ENCODE peak calls at places on chromosomes 2 and 18, in ten cellular contexts. One of them, this sample, is unnamed.

GRCh38 chr2:128543646-128544045 is 225.0 kb upstream of the HS6ST1 start:
- DNase-seq in activated T-cell treated with anti-CD3 and anti-CD28 coated beads for 1 hour: no peak
- DNase-seq in frontal cortex: no peak
- DNase-seq in left colon: no peak
- DNase-seq in fibroblast of pulmonary artery: no peak
- DNase-seq in D341Med: no peak
- DNase-seq in nephron progenitor cell: no peak
- DNase-seq in activated naive CD8-positive, alpha-beta T cell treated with anti-CD3 and anti-CD28 coated beads, Interleukin-2, amount 10 ng/mL, durations not matched to agents 7 days and 5 days: no peak
- DNase-seq in fibroblast of mammary gland: no peak
- DNase-seq in MCF 10A: peak; percentile 16
- DNase-seq in this sample: no peak

GRCh38 chr18:68431111-68431921 is 283.6 kb downstream of the TMX3 start:
- DNase-seq in activated T-cell treated with anti-CD3 and anti-CD28 coated beads for 1 hour: no peak
- DNase-seq in frontal cortex: no peak
- DNase-seq in left colon: no peak
- DNase-seq in fibroblast of pulmonary artery: no peak
- DNase-seq in D341Med: no peak
- DNase-seq in nephron progenitor cell: no peak
- DNase-seq in activated naive CD8-positive, alpha-beta T cell treated with anti-CD3 and anti-CD28 coated beads, Interleukin-2, amount 10 ng/mL, durations not matched to agents 7 days and 5 days: no peak
- DNase-seq in fibroblast of mammary gland: no peak
- DNase-seq in MCF 10A: no peak
- DNase-seq in this sample: no peak

GRCh38 chr2:48306409-48307284 is 223.3 kb upstream of the STON1 start:
- DNase-seq in activated T-cell treated with anti-CD3 and anti-CD28 coated beads for 1 hour: no peak
- DNase-seq in frontal cortex: no peak
- DNase-seq in left colon: no peak
- DNase-seq in fibroblast of pulmonary artery: peak; percentile 79
- DNase-seq in D341Med: no peak
- DNase-seq in nephron progenitor cell: no peak
- DNase-seq in activated naive CD8-positive, alpha-beta T cell treated with anti-CD3 and anti-CD28 coated beads, Interleukin-2, amount 10 ng/mL, durations not matched to agents 7 days and 5 days: no peak
- DNase-seq in fibroblast of mammary gland: peak; percentile 42
- DNase-seq in MCF 10A: peak; percentile 88
- DNase-seq in this sample: no peak

GRCh38 chr2:85145116-85145820 is 12.1 kb downstream of the TCF7L1 start:
- DNase-seq in activated T-cell treated with anti-CD3 and anti-CD28 coated beads for 1 hour: no peak
- DNase-seq in frontal cortex: no peak
- DNase-seq in left colon: no peak
- DNase-seq in fibroblast of pulmonary artery: no peak
- DNase-seq in D341Med: no peak
- DNase-seq in nephron progenitor cell: no peak
- DNase-seq in activated naive CD8-positive, alpha-beta T cell treated with anti-CD3 and anti-CD28 coated beads, Interleukin-2, amount 10 ng/mL, durations not matched to agents 7 days and 5 days: no peak
- DNase-seq in fibroblast of mammary gland: no peak
- DNase-seq in MCF 10A: no peak
- DNase-seq in this sample: no peak

GRCh38 chr2:167052825-167053224 is 164.5 kb downstream of the XIRP2 start:
- DNase-seq in activated T-cell treated with anti-CD3 and anti-CD28 coated beads for 1 hour: no peak
- DNase-seq in frontal cortex: no peak
- DNase-seq in left colon: no peak
- DNase-seq in fibroblast of pulmonary artery: peak; percentile 30
- DNase-seq in D341Med: no peak
- DNase-seq in nephron progenitor cell: no peak
- DNase-seq in activated naive CD8-positive, alpha-beta T cell treated with anti-CD3 and anti-CD28 coated beads, Interleukin-2, amount 10 ng/mL, durations not matched to agents 7 days and 5 days: no peak
- DNase-seq in fibroblast of mammary gland: peak; percentile 60
- DNase-seq in MCF 10A: peak; percentile 8
- DNase-seq in this sample: no peak

GRCh38 chr2:71611781-71612545 is 158.6 kb downstream of the DYSF start:
- DNase-seq in activated T-cell treated with anti-CD3 and anti-CD28 coated beads for 1 hour: no peak
- DNase-seq in frontal cortex: no peak
- DNase-seq in left colon: peak; percentile 3
- DNase-seq in fibroblast of pulmonary artery: no peak
- DNase-seq in D341Med: no peak
- DNase-seq in nephron progenitor cell: no peak
- DNase-seq in activated naive CD8-positive, alpha-beta T cell treated with anti-CD3 and anti-CD28 coated beads, Interleukin-2, amount 10 ng/mL, durations not matched to agents 7 days and 5 days: peak; percentile 12
- DNase-seq in fibroblast of mammary gland: no peak
- DNase-seq in MCF 10A: no peak
- DNase-seq in this sample: no peak

GRCh38 chr2:142936629-142937028 is 59.2 kb downstream of the KYNU start:
- DNase-seq in activated T-cell treated with anti-CD3 and anti-CD28 coated beads for 1 hour: no peak
- DNase-seq in frontal cortex: no peak
- DNase-seq in left colon: no peak
- DNase-seq in fibroblast of pulmonary artery: no peak
- DNase-seq in D341Med: no peak
- DNase-seq in nephron progenitor cell: no peak
- DNase-seq in activated naive CD8-positive, alpha-beta T cell treated with anti-CD3 and anti-CD28 coated beads, Interleukin-2, amount 10 ng/mL, durations not matched to agents 7 days and 5 days: no peak
- DNase-seq in fibroblast of mammary gland: no peak
- DNase-seq in MCF 10A: no peak
- DNase-seq in this sample: no peak

GRCh38 chr2:44941551-44942234 is at the start of gene SIX3:
- DNase-seq in activated T-cell treated with anti-CD3 and anti-CD28 coated beads for 1 hour: peak; percentile 5
- DNase-seq in frontal cortex: peak; percentile 43
- DNase-seq in left colon: no peak
- DNase-seq in fibroblast of pulmonary artery: no peak
- DNase-seq in D341Med: peak; percentile 58
- DNase-seq in nephron progenitor cell: no peak
- DNase-seq in activated naive CD8-positive, alpha-beta T cell treated with anti-CD3 and anti-CD28 coated beads, Interleukin-2, amount 10 ng/mL, durations not matched to agents 7 days and 5 days: peak; percentile 60
- DNase-seq in fibroblast of mammary gland: no peak
- DNase-seq in MCF 10A: no peak
- DNase-seq in this sample: peak; percentile 48

GRCh38 chr18:26059357-26059756 is 31.1 kb downstream of the SS18 start:
- DNase-seq in activated T-cell treated with anti-CD3 and anti-CD28 coated beads for 1 hour: no peak
- DNase-seq in frontal cortex: no peak
- DNase-seq in left colon: no peak
- DNase-seq in fibroblast of pulmonary artery: no peak
- DNase-seq in D341Med: no peak
- DNase-seq in nephron progenitor cell: no peak
- DNase-seq in activated naive CD8-positive, alpha-beta T cell treated with anti-CD3 and anti-CD28 coated beads, Interleukin-2, amount 10 ng/mL, durations not matched to agents 7 days and 5 days: no peak
- DNase-seq in fibroblast of mammary gland: no peak
- DNase-seq in MCF 10A: no peak
- DNase-seq in this sample: no peak

GRCh38 chr18:35661483-35662146 is 80.1 kb downstream of the GALNT1 start:
- DNase-seq in activated T-cell treated with anti-CD3 and anti-CD28 coated beads for 1 hour: no peak
- DNase-seq in frontal cortex: no peak
- DNase-seq in left colon: no peak
- DNase-seq in fibroblast of pulmonary artery: peak; percentile 5
- DNase-seq in D341Med: peak; percentile 42
- DNase-seq in nephron progenitor cell: no peak
- DNase-seq in activated naive CD8-positive, alpha-beta T cell treated with anti-CD3 and anti-CD28 coated beads, Interleukin-2, amount 10 ng/mL, durations not matched to agents 7 days and 5 days: no peak
- DNase-seq in fibroblast of mammary gland: no peak
- DNase-seq in MCF 10A: peak; percentile 2
- DNase-seq in this sample: no peak

GRCh38 chr2:144447535-144447934 is 72.4 kb downstream of the ZEB2 start:
- DNase-seq in activated T-cell treated with anti-CD3 and anti-CD28 coated beads for 1 hour: no peak
- DNase-seq in frontal cortex: no peak
- DNase-seq in left colon: no peak
- DNase-seq in fibroblast of pulmonary artery: no peak
- DNase-seq in D341Med: no peak
- DNase-seq in nephron progenitor cell: no peak
- DNase-seq in activated naive CD8-positive, alpha-beta T cell treated with anti-CD3 and anti-CD28 coated beads, Interleukin-2, amount 10 ng/mL, durations not matched to agents 7 days and 5 days: no peak
- DNase-seq in fibroblast of mammary gland: no peak
- DNase-seq in MCF 10A: no peak
- DNase-seq in this sample: no peak

GRCh38 chr2:165227571-165227970 is 11.6 kb upstream of the SCN2A start:
- DNase-seq in activated T-cell treated with anti-CD3 and anti-CD28 coated beads for 1 hour: no peak
- DNase-seq in frontal cortex: no peak
- DNase-seq in left colon: no peak
- DNase-seq in fibroblast of pulmonary artery: no peak
- DNase-seq in D341Med: no peak
- DNase-seq in nephron progenitor cell: no peak
- DNase-seq in activated naive CD8-positive, alpha-beta T cell treated with anti-CD3 and anti-CD28 coated beads, Interleukin-2, amount 10 ng/mL, durations not matched to agents 7 days and 5 days: no peak
- DNase-seq in fibroblast of mammary gland: no peak
- DNase-seq in MCF 10A: no peak
- DNase-seq in this sample: no peak

GRCh38 chr18:58754544-58755068 is 83.3 kb downstream of the MALT1 start:
- DNase-seq in activated T-cell treated with anti-CD3 and anti-CD28 coated beads for 1 hour: no peak
- DNase-seq in frontal cortex: no peak
- DNase-seq in left colon: no peak
- DNase-seq in fibroblast of pulmonary artery: no peak
- DNase-seq in D341Med: no peak
- DNase-seq in nephron progenitor cell: no peak
- DNase-seq in activated naive CD8-positive, alpha-beta T cell treated with anti-CD3 and anti-CD28 coated beads, Interleukin-2, amount 10 ng/mL, durations not matched to agents 7 days and 5 days: peak; percentile 54
- DNase-seq in fibroblast of mammary gland: no peak
- DNase-seq in MCF 10A: no peak
- DNase-seq in this sample: no peak

GRCh38 chr18:65751145-65752085 is 603 bp downstream of the CDH7 start:
- DNase-seq in activated T-cell treated with anti-CD3 and anti-CD28 coated beads for 1 hour: no peak
- DNase-seq in frontal cortex: peak; percentile 20
- DNase-seq in left colon: no peak
- DNase-seq in fibroblast of pulmonary artery: no peak
- DNase-seq in D341Med: no peak
- DNase-seq in nephron progenitor cell: no peak
- DNase-seq in activated naive CD8-positive, alpha-beta T cell treated with anti-CD3 and anti-CD28 coated beads, Interleukin-2, amount 10 ng/mL, durations not matched to agents 7 days and 5 days: no peak
- DNase-seq in fibroblast of mammary gland: no peak
- DNase-seq in MCF 10A: no peak
- DNase-seq in this sample: no peak

GRCh38 chr2:237691200-237691907 is 64.0 kb downstream of the LRRFIP1 start:
- DNase-seq in activated T-cell treated with anti-CD3 and anti-CD28 coated beads for 1 hour: no peak
- DNase-seq in frontal cortex: no peak
- DNase-seq in left colon: peak; percentile 98
- DNase-seq in fibroblast of pulmonary artery: no peak
- DNase-seq in D341Med: no peak
- DNase-seq in nephron progenitor cell: peak; percentile 54
- DNase-seq in activated naive CD8-positive, alpha-beta T cell treated with anti-CD3 and anti-CD28 coated beads, Interleukin-2, amount 10 ng/mL, durations not matched to agents 7 days and 5 days: no peak
- DNase-seq in fibroblast of mammary gland: no peak
- DNase-seq in MCF 10A: no peak
- DNase-seq in this sample: peak; percentile 52

GRCh38 chr18:13159579-13159978 is 59.0 kb upstream of the LDLRAD4 start:
- DNase-seq in activated T-cell treated with anti-CD3 and anti-CD28 coated beads for 1 hour: no peak
- DNase-seq in frontal cortex: no peak
- DNase-seq in left colon: no peak
- DNase-seq in fibroblast of pulmonary artery: peak; percentile 81
- DNase-seq in D341Med: peak; percentile 77
- DNase-seq in nephron progenitor cell: peak; percentile 21
- DNase-seq in activated naive CD8-positive, alpha-beta T cell treated with anti-CD3 and anti-CD28 coated beads, Interleukin-2, amount 10 ng/mL, durations not matched to agents 7 days and 5 days: no peak
- DNase-seq in fibroblast of mammary gland: peak; percentile 74
- DNase-seq in MCF 10A: peak; percentile 69
- DNase-seq in this sample: peak; percentile 58

GRCh38 chr2:201343559-201343958 is 13.6 kb downstream of the FLACC1 start:
- DNase-seq in activated T-cell treated with anti-CD3 and anti-CD28 coated beads for 1 hour: no peak
- DNase-seq in frontal cortex: no peak
- DNase-seq in left colon: no peak
- DNase-seq in fibroblast of pulmonary artery: no peak
- DNase-seq in D341Med: no peak
- DNase-seq in nephron progenitor cell: no peak
- DNase-seq in activated naive CD8-positive, alpha-beta T cell treated with anti-CD3 and anti-CD28 coated beads, Interleukin-2, amount 10 ng/mL, durations not matched to agents 7 days and 5 days: no peak
- DNase-seq in fibroblast of mammary gland: no peak
- DNase-seq in MCF 10A: no peak
- DNase-seq in this sample: no peak

GRCh38 chr2:163735692-163736432 is at the start of gene FIGN:
- DNase-seq in activated T-cell treated with anti-CD3 and anti-CD28 coated beads for 1 hour: no peak
- DNase-seq in frontal cortex: peak; percentile 52
- DNase-seq in left colon: peak; percentile 46
- DNase-seq in fibroblast of pulmonary artery: peak; percentile 93
- DNase-seq in D341Med: peak; percentile 76
- DNase-seq in nephron progenitor cell: peak; percentile 85
- DNase-seq in activated naive CD8-positive, alpha-beta T cell treated with anti-CD3 and anti-CD28 coated beads, Interleukin-2, amount 10 ng/mL, durations not matched to agents 7 days and 5 days: no peak
- DNase-seq in fibroblast of mammary gland: peak; percentile 88
- DNase-seq in MCF 10A: peak; percentile 79
- DNase-seq in this sample: peak; percentile 65

GRCh38 chr2:64400103-64400728 is 53.7 kb upstream of the LGALSL start:
- DNase-seq in activated T-cell treated with anti-CD3 and anti-CD28 coated beads for 1 hour: no peak
- DNase-seq in frontal cortex: no peak
- DNase-seq in left colon: no peak
- DNase-seq in fibroblast of pulmonary artery: peak; percentile 24
- DNase-seq in D341Med: no peak
- DNase-seq in nephron progenitor cell: no peak
- DNase-seq in activated naive CD8-positive, alpha-beta T cell treated with anti-CD3 and anti-CD28 coated beads, Interleukin-2, amount 10 ng/mL, durations not matched to agents 7 days and 5 days: no peak
- DNase-seq in fibroblast of mammary gland: peak; percentile 56
- DNase-seq in MCF 10A: peak; percentile 77
- DNase-seq in this sample: no peak

GRCh38 chr18:23226930-23227728 is 91.8 kb downstream of the CABLES1 start:
- DNase-seq in activated T-cell treated with anti-CD3 and anti-CD28 coated beads for 1 hour: no peak
- DNase-seq in frontal cortex: no peak
- DNase-seq in left colon: no peak
- DNase-seq in fibroblast of pulmonary artery: peak; percentile 96
- DNase-seq in D341Med: peak; percentile 63
- DNase-seq in nephron progenitor cell: no peak
- DNase-seq in activated naive CD8-positive, alpha-beta T cell treated with anti-CD3 and anti-CD28 coated beads, Interleukin-2, amount 10 ng/mL, durations not matched to agents 7 days and 5 days: no peak
- DNase-seq in fibroblast of mammary gland: peak; percentile 93
- DNase-seq in MCF 10A: peak; percentile 35
- DNase-seq in this sample: peak; percentile 42

GRCh38 chr2:21161122-21161521 is 37.4 kb downstream of the TDRD15 start:
- DNase-seq in activated T-cell treated with anti-CD3 and anti-CD28 coated beads for 1 hour: no peak
- DNase-seq in frontal cortex: no peak
- DNase-seq in left colon: no peak
- DNase-seq in fibroblast of pulmonary artery: no peak
- DNase-seq in D341Med: no peak
- DNase-seq in nephron progenitor cell: no peak
- DNase-seq in activated naive CD8-positive, alpha-beta T cell treated with anti-CD3 and anti-CD28 coated beads, Interleukin-2, amount 10 ng/mL, durations not matched to agents 7 days and 5 days: no peak
- DNase-seq in fibroblast of mammary gland: no peak
- DNase-seq in MCF 10A: no peak
- DNase-seq in this sample: no peak

GRCh38 chr18:48274301-48274700 is 134.9 kb downstream of the ZBTB7C start:
- DNase-seq in activated T-cell treated with anti-CD3 and anti-CD28 coated beads for 1 hour: no peak
- DNase-seq in frontal cortex: no peak
- DNase-seq in left colon: no peak
- DNase-seq in fibroblast of pulmonary artery: no peak
- DNase-seq in D341Med: no peak
- DNase-seq in nephron progenitor cell: no peak
- DNase-seq in activated naive CD8-positive, alpha-beta T cell treated with anti-CD3 and anti-CD28 coated beads, Interleukin-2, amount 10 ng/mL, durations not matched to agents 7 days and 5 days: no peak
- DNase-seq in fibroblast of mammary gland: no peak
- DNase-seq in MCF 10A: no peak
- DNase-seq in this sample: no peak

GRCh38 chr2:69755862-69756467 is 14.0 kb downstream of the ANXA4 start:
- DNase-seq in activated T-cell treated with anti-CD3 and anti-CD28 coated beads for 1 hour: no peak
- DNase-seq in frontal cortex: no peak
- DNase-seq in left colon: peak; percentile 49
- DNase-seq in fibroblast of pulmonary artery: peak; percentile 37
- DNase-seq in D341Med: no peak
- DNase-seq in nephron progenitor cell: no peak
- DNase-seq in activated naive CD8-positive, alpha-beta T cell treated with anti-CD3 and anti-CD28 coated beads, Interleukin-2, amount 10 ng/mL, durations not matched to agents 7 days and 5 days: no peak
- DNase-seq in fibroblast of mammary gland: peak; percentile 79
- DNase-seq in MCF 10A: peak; percentile 94
- DNase-seq in this sample: peak; percentile 81

GRCh38 chr2:118246726-118247125 is 158.5 kb downstream of the INSIG2 start:
- DNase-seq in activated T-cell treated with anti-CD3 and anti-CD28 coated beads for 1 hour: no peak
- DNase-seq in frontal cortex: no peak
- DNase-seq in left colon: no peak
- DNase-seq in fibroblast of pulmonary artery: no peak
- DNase-seq in D341Med: no peak
- DNase-seq in nephron progenitor cell: no peak
- DNase-seq in activated naive CD8-positive, alpha-beta T cell treated with anti-CD3 and anti-CD28 coated beads, Interleukin-2, amount 10 ng/mL, durations not matched to agents 7 days and 5 days: no peak
- DNase-seq in fibroblast of mammary gland: peak; percentile 83
- DNase-seq in MCF 10A: peak; percentile 97
- DNase-seq in this sample: no peak

GRCh38 chr18:58038063-58038462 is 6.0 kb upstream of the NEDD4L start:
- DNase-seq in activated T-cell treated with anti-CD3 and anti-CD28 coated beads for 1 hour: no peak
- DNase-seq in frontal cortex: no peak
- DNase-seq in left colon: no peak
- DNase-seq in fibroblast of pulmonary artery: no peak
- DNase-seq in D341Med: no peak
- DNase-seq in nephron progenitor cell: no peak
- DNase-seq in activated naive CD8-positive, alpha-beta T cell treated with anti-CD3 and anti-CD28 coated beads, Interleukin-2, amount 10 ng/mL, durations not matched to agents 7 days and 5 days: no peak
- DNase-seq in fibroblast of mammary gland: no peak
- DNase-seq in MCF 10A: no peak
- DNase-seq in this sample: no peak

GRCh38 chr18:4854664-4855063 is 342.4 kb downstream of the AKAIN1 start:
- DNase-seq in activated T-cell treated with anti-CD3 and anti-CD28 coated beads for 1 hour: no peak
- DNase-seq in frontal cortex: no peak
- DNase-seq in left colon: no peak
- DNase-seq in fibroblast of pulmonary artery: no peak
- DNase-seq in D341Med: no peak
- DNase-seq in nephron progenitor cell: no peak
- DNase-seq in activated naive CD8-positive, alpha-beta T cell treated with anti-CD3 and anti-CD28 coated beads, Interleukin-2, amount 10 ng/mL, durations not matched to agents 7 days and 5 days: no peak
- DNase-seq in fibroblast of mammary gland: no peak
- DNase-seq in MCF 10A: no peak
- DNase-seq in this sample: no peak

GRCh38 chr2:236176417-236176816 is 8.2 kb upstream of the GBX2 start:
- DNase-seq in activated T-cell treated with anti-CD3 and anti-CD28 coated beads for 1 hour: no peak
- DNase-seq in frontal cortex: no peak
- DNase-seq in left colon: no peak
- DNase-seq in fibroblast of pulmonary artery: peak; percentile 48
- DNase-seq in D341Med: peak; percentile 72
- DNase-seq in nephron progenitor cell: no peak
- DNase-seq in activated naive CD8-positive, alpha-beta T cell treated with anti-CD3 and anti-CD28 coated beads, Interleukin-2, amount 10 ng/mL, durations not matched to agents 7 days and 5 days: no peak
- DNase-seq in fibroblast of mammary gland: peak; percentile 34
- DNase-seq in MCF 10A: peak; percentile 51
- DNase-seq in this sample: peak; percentile 49

GRCh38 chr2:58261215-58261614 is 20.1 kb upstream of the FANCL start:
- DNase-seq in activated T-cell treated with anti-CD3 and anti-CD28 coated beads for 1 hour: no peak
- DNase-seq in frontal cortex: no peak
- DNase-seq in left colon: no peak
- DNase-seq in fibroblast of pulmonary artery: no peak
- DNase-seq in D341Med: no peak
- DNase-seq in nephron progenitor cell: no peak
- DNase-seq in activated naive CD8-positive, alpha-beta T cell treated with anti-CD3 and anti-CD28 coated beads, Interleukin-2, amount 10 ng/mL, durations not matched to agents 7 days and 5 days: no peak
- DNase-seq in fibroblast of mammary gland: no peak
- DNase-seq in MCF 10A: no peak
- DNase-seq in this sample: no peak